ENCODE peak calls at places on chromosomes 11 and 22, in six cellular contexts. V is heart left ventricle; B is T-cell; N is CD4-positive, CD25-positive, alpha-beta regulatory T cell; K is mucosa of descending colon; Y is right cardiac atrium. S is an unnamed sample.

GRCh38 chr11:113977071-113977490 is 2.2 kb downstream of the HTR3A start:
- ATAC-seq in B (no peak), N (no peak), Y (no peak), K (peak), V (no peak), S (no peak)

GRCh38 chr11:114125531-114125930 is 66.0 kb downstream of the ZBTB16 start:
- ATAC-seq in K (no peak), B (no peak), Y (no peak), V (no peak), N (no peak), S (no peak)

GRCh38 chr11:86571273-86571948 is 101.0 kb downstream of the ME3 start:
- ATAC-seq in V (peak), K (peak), B (no peak), N (no peak), Y (no peak), S (no peak)

GRCh38 chr11:121927789-121928188 is 188.2 kb downstream of the BLID start:
- ATAC-seq in V (no peak), N (no peak), Y (no peak), B (no peak), K (no peak), S (no peak)

GRCh38 chr11:94325681-94326080 is 21.3 kb downstream of the IZUMO1R start:
- ATAC-seq in B (no peak), Y (no peak), V (no peak), N (no peak), K (peak), S (no peak)

GRCh38 chr11:110479445-110480101 is 49.8 kb downstream of the FDX1 start:
- ATAC-seq in N (no peak), K (peak), V (peak), Y (peak), B (no peak), S (peak)

GRCh38 chr11:59668188-59668949 is 468 bp downstream of the PATL1 start:
- ATAC-seq in Y (peak), K (peak), V (peak), B (peak), N (peak), S (peak)

GRCh38 chr11:107696140-107696539 is 15.7 kb downstream of the SLN start:
- ATAC-seq in K (no peak), V (peak), Y (peak), B (no peak), N (no peak), S (peak)

GRCh38 chr22:27492566-27493201 is 308.9 kb downstream of the MN1 start:
- ATAC-seq in Y (no peak), K (no peak), V (no peak), N (no peak), B (no peak), S (no peak)

GRCh38 chr11:129828301-129828836 is 12.7 kb downstream of the TMEM45B start:
- ATAC-seq in V (no peak), N (no peak), B (no peak), Y (no peak), K (peak), S (no peak)

GRCh38 chr11:18853086-18853720 is 61.6 kb upstream of the PTPN5 start:
- ATAC-seq in N (no peak), B (no peak), K (peak), Y (no peak), V (no peak), S (no peak)

GRCh38 chr11:36376888-36377758 is 81.0 kb downstream of the PRR5L start:
- ATAC-seq in B (peak), V (peak), K (peak), Y (peak), N (peak), S (peak)

GRCh38 chr11:123260511-123261211 is 65.6 kb upstream of the CLMP start:
- ATAC-seq in K (no peak), V (no peak), N (no peak), B (no peak), Y (no peak), S (no peak)

GRCh38 chr11:63444181-63444580 is 46.8 kb downstream of the PLAAT5 start:
- ATAC-seq in N (no peak), K (no peak), V (no peak), Y (no peak), B (no peak), S (no peak)

GRCh38 chr11:10432971-10433370 is 22.1 kb upstream of the AMPD3 start:
- ATAC-seq in V (no peak), K (no peak), Y (no peak), N (no peak), B (no peak), S (no peak)

GRCh38 chr11:132347156-132348090 is 977.0 kb downstream of the NTM start:
- ATAC-seq in Y (no peak), K (no peak), B (no peak), V (no peak), N (no peak), S (no peak)

GRCh38 chr11:1151366-1152315 is 6.1 kb upstream of the MUC5AC start:
- ATAC-seq in B (no peak), N (no peak), V (no peak), Y (peak), K (peak), S (no peak)